ENCODE peak calls at places on chromosome 1, in five cellular contexts. K is HepG2, H is GM12878, I is NT2/D1, X is H1. W is an unnamed sample.

GRCh38 chr1:205920861-205921558 is 22.2 kb downstream of the SLC26A9 start:
- DNase-seq in K (no peak), H (no peak), I (no peak), X (no peak), W (no peak)

GRCh38 chr1:8670371-8670818 is 147.0 kb downstream of the RERE start:
- DNase-seq in K (peak), H (no peak), I (no peak), X (no peak), W (no peak)

GRCh38 chr1:106944721-106945120 is 111.8 kb upstream of the PRMT6 start:
- DNase-seq in K (peak), H (no peak), I (no peak), X (no peak), W (no peak)

GRCh38 chr1:11680270-11681070 is 478 bp downstream of the MAD2L2 start:
- DNase-seq in K (no peak), H (no peak), I (no peak), X (no peak), W (peak)

GRCh38 chr1:41647202-41648135 is 163.0 kb upstream of the EDN2 start:
- DNase-seq in K (no peak), H (no peak), I (no peak), X (no peak), W (no peak)

GRCh38 chr1:38502772-38503171 is 356.8 kb downstream of the RRAGC start:
- DNase-seq in K (no peak), H (no peak), I (peak), X (peak), W (no peak)

GRCh38 chr1:12598914-12599463 is 19.0 kb downstream of the DHRS3 start:
- DNase-seq in K (no peak), H (no peak), I (no peak), X (no peak), W (no peak)

GRCh38 chr1:45354838-45355237 is 14.6 kb upstream of the MUTYH start:
- DNase-seq in K (no peak), H (no peak), I (no peak), X (no peak), W (no peak)

GRCh38 chr1:85607126-85607912 is 26.8 kb downstream of the CCN1 start:
- DNase-seq in K (peak), H (no peak), I (peak), X (peak), W (no peak)

GRCh38 chr1:178037510-178038253 is 56.2 kb upstream of the RASAL2 start:
- DNase-seq in K (peak), H (no peak), I (no peak), X (peak), W (peak)

GRCh38 chr1:180981596-180982387 is 40.9 kb downstream of the STX6 start:
- DNase-seq in K (no peak), H (peak), I (peak), X (no peak), W (no peak)

GRCh38 chr1:178262101-178262500 is 168.2 kb downstream of the RASAL2 start:
- DNase-seq in K (peak), H (no peak), I (peak), X (no peak), W (peak)

GRCh38 chr1:73516458-73516857 is 681.5 kb downstream of the LRRIQ3 start:
- DNase-seq in K (no peak), H (no peak), I (no peak), X (no peak), W (no peak)

GRCh38 chr1:153272186-153272585 is 12.7 kb downstream of the LORICRIN start:
- DNase-seq in K (no peak), H (no peak), I (no peak), X (no peak), W (no peak)

GRCh38 chr1:176754663-176755062 is 291.7 kb downstream of the PAPPA2 start:
- DNase-seq in K (no peak), H (no peak), I (no peak), X (no peak), W (no peak)

GRCh38 chr1:206551985-206552325 is 44.6 kb downstream of the RASSF5 start:
- DNase-seq in K (no peak), H (no peak), I (no peak), X (no peak), W (no peak)

GRCh38 chr1:2391385-2392070 is at the start of the genes MORN1 and RER1:
- DNase-seq in K (peak), H (peak), I (peak), X (peak), W (peak)

GRCh38 chr1:15974855-15975254 is 1.0 kb downstream of the ZBTB17 start:
- DNase-seq in K (no peak), H (no peak), I (no peak), X (no peak), W (no peak)

GRCh38 chr1:192066202-192066601 is 92.1 kb upstream of the RGS18 start:
- DNase-seq in K (no peak), H (no peak), I (no peak), X (no peak), W (no peak)

GRCh38 chr1:14915356-14916054 is 238.0 kb upstream of the TMEM51 start:
- DNase-seq in K (peak), H (no peak), I (no peak), X (no peak), W (peak)

GRCh38 chr1:23865543-23865930 is 2.6 kb downstream of the FUCA1 start:
- DNase-seq in K (no peak), H (peak), I (no peak), X (no peak), W (no peak)

GRCh38 chr1:51557168-51557567 is 38.1 kb upstream of the EPS15 start:
- DNase-seq in K (no peak), H (no peak), I (no peak), X (no peak), W (no peak)

GRCh38 chr1:233572896-233573295 is 41.0 kb upstream of the KCNK1 start:
- DNase-seq in K (no peak), H (no peak), I (no peak), X (no peak), W (no peak)

GRCh38 chr1:220370041-220370700 is 97.9 kb upstream of the RAB3GAP2 start:
- DNase-seq in K (no peak), H (no peak), I (no peak), X (no peak), W (peak)

GRCh38 chr1:162165528-162165927 is 96.0 kb downstream of the NOS1AP start:
- DNase-seq in K (no peak), H (no peak), I (no peak), X (no peak), W (no peak)

GRCh38 chr1:162171078-162171477 is 101.6 kb downstream of the NOS1AP start:
- DNase-seq in K (no peak), H (no peak), I (no peak), X (no peak), W (no peak)

GRCh38 chr1:162168261-162168660 is 98.8 kb downstream of the NOS1AP start:
- DNase-seq in K (no peak), H (no peak), I (no peak), X (no peak), W (no peak)

GRCh38 chr1:162166934-162167615 is 97.6 kb downstream of the NOS1AP start:
- DNase-seq in K (no peak), H (no peak), I (no peak), X (no peak), W (no peak)

DNA sequence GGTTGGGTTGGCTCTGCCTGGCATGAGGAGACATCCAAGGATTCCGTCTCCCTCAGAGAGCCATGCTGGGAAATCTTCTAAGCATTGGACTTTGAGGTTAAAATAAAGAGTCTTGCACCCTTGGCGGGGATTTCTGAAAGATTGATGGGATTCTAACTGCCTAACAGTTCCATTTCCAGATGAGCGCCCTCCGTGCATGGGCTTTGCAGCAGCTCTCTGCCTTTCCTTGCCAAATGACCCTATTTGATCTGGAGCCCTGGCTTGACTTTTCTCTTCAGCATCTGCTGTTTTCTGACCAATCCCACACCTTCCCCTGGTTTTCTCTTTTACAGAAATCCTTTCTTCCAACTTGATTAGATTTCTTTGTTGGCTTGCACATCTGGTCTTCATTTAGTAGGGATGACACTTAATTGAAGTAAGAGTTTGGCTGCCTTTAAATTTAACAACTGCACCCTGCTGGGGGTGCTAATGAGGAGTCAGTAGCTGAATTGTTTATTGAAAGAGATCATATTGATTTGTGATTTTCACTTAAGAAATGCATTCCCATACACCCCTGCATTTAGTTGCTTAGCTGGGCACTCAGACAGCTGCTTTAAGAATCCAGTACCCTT is 99.5 kb downstream of the NOS1AP start:
- DNase-seq in K (no peak), H (no peak), I (no peak), X (no peak), W (no peak)
- TF ChIP-seq SUZ12 in K (no peak), H (no peak), I (no peak), X (no peak), W (no peak)

GRCh38 chr1:189131576-189131975 is 1346.1 kb downstream of the BRINP3 start:
- DNase-seq in K (no peak), H (no peak), I (no peak), X (no peak), W (no peak)
- TF ChIP-seq SUZ12 in K (no peak), H (no peak), I (no peak), X (no peak), W (no peak)

GRCh38 chr1:204241914-204242313 is 28.1 kb upstream of the GOLT1A start:
- DNase-seq in K (no peak), H (no peak), I (no peak), X (no peak), W (no peak)

GRCh38 chr1:204240233-204240632 is 26.4 kb upstream of the GOLT1A start:
- DNase-seq in K (no peak), H (no peak), I (no peak), X (no peak), W (no peak)

GRCh38 chr1:204246876-204247275 is 33.1 kb upstream of the GOLT1A start:
- DNase-seq in K (no peak), H (no peak), I (no peak), X (no peak), W (no peak)

GRCh38 chr1:204242920-204243319 is 29.1 kb upstream of the GOLT1A start:
- DNase-seq in K (no peak), H (no peak), I (no peak), X (no peak), W (no peak)

GRCh38 chr1:204241050-204241449 is 27.3 kb upstream of the GOLT1A start:
- DNase-seq in K (no peak), H (no peak), I (no peak), X (no peak), W (no peak)
- TF ChIP-seq SUZ12 in K (no peak), H (no peak), I (no peak), X (no peak), W (no peak)

GRCh38 chr1:143735764-143736461 is 235.9 kb downstream of the FAM72C start:
- DNase-seq in K (no peak), H (no peak), I (no peak), X (peak), W (peak)

DNA sequence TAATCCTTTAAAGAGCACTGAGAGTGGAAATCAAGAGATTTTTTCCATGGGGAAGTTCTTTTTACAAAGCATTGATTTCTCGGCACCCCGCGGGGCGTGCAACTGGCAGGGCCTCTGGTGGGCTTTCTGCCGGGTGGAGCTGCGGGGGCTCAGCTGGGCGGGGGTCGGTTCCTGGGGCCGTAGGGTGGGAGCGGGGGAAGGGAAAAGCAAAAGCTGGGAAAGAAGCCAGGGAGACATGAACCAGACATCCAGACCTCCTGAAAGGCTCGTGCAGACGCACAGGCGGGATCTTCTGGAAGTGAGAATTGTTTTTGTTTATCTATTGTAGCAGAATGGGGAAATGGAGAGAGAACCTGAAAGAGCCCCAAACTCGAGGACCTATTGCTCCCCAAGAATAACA is 235.2 kb downstream of the FAM72C start:
- DNase-seq in K (no peak), H (no peak), I (no peak), X (no peak), W (no peak)
- TF ChIP-seq SUZ12 in K (no peak), H (no peak), I (no peak), X (no peak), W (no peak)

GRCh38 chr1:1199961-1200875 is 6.2 kb downstream of the TNFRSF18 start:
- DNase-seq in K (no peak), H (no peak), I (no peak), X (no peak), W (no peak)

GRCh38 chr1:1199141-1199960 is 7.0 kb downstream of the TNFRSF18 start:
- DNase-seq in K (no peak), H (no peak), I (no peak), X (no peak), W (no peak)

GRCh38 chr1:1197551-1198422 is 8.6 kb downstream of the TNFRSF18 start:
- DNase-seq in K (no peak), H (no peak), I (no peak), X (no peak), W (no peak)

GRCh38 chr1:1197188-1197500 is 9.2 kb downstream of the TNFRSF18 start:
- DNase-seq in K (no peak), H (no peak), I (no peak), X (no peak), W (no peak)

DNA sequence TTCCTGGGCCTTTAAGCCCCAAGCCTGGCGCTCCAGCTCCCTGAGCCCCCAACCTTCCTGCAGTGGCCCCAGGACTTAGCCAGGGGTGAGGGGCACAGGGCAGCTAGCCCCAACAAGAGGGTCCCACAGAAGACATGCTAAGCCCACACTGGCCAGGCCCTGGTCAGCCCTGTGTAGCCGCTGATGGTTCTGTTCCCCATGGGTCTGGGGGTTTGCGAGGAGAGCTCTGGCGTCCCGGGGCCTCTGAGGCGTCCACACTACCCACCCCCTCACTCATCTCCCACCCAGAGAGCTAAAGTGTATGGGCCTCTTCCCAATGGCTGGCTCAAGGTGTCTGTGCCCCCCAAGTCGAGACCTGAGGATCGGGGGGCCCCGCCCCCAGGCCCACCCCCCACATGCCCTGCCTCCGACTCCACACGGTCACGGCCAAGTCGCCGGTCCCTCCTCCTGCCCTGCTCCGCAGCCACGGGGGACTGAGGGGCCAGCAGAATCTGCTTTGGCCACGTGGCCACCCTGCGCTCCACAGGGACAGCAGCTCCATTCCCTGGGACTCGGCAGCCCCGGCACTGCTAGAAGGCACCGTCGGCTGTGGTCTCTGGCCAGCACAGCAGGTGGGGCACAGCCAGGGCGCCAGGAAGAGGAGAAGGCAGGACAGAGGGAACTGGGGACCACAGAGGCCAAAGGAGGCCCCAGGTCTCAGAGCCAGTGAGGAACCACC is 7.8 kb downstream of the TNFRSF18 start:
- DNase-seq in K (no peak), H (no peak), I (no peak), X (no peak), W (no peak)
- TF ChIP-seq SUZ12 in K (no peak), H (no peak), I (no peak), X (no peak), W (no peak)

DNA sequence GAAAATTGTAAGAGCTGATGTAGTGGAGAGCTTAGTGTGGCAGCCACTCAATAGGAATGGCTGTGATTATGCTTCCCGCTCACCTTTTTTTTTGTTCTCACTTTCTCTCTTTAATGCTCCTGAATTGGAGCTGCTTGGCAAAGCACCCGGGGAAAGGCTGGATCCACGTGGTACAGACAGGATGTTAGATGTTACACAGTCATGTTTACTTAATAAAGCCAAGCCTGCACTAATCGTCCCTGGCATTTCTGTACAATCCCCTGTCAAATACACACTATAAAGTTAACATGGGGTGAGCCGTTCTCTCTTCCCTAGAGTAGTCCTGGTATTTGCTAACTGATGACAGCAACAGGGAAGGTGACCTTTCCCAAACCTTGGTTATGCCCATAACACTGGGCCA is 187.8 kb downstream of the ZSCAN20 start:
- DNase-seq in K (no peak), H (no peak), I (no peak), X (no peak), W (no peak)
- TF ChIP-seq SUZ12 in K (no peak), H (no peak), I (no peak), X (no peak), W (no peak)

GRCh38 chr1:228408041-228408868 is 1.6 kb upstream of the TRIM11 start:
- DNase-seq in K (no peak), H (no peak), I (no peak), X (no peak), W (no peak)

GRCh38 chr1:228405200-228405978 is 1.2 kb downstream of the TRIM11 start:
- DNase-seq in K (no peak), H (no peak), I (no peak), X (no peak), W (no peak)

GRCh38 chr1:228404107-228404720 is 2.4 kb downstream of the TRIM11 start:
- DNase-seq in K (no peak), H (no peak), I (no peak), X (no peak), W (no peak)

GRCh38 chr1:228407118-228408040 is 744 bp upstream of the TRIM11 start:
- DNase-seq in K (no peak), H (no peak), I (peak), X (no peak), W (no peak)

DNA sequence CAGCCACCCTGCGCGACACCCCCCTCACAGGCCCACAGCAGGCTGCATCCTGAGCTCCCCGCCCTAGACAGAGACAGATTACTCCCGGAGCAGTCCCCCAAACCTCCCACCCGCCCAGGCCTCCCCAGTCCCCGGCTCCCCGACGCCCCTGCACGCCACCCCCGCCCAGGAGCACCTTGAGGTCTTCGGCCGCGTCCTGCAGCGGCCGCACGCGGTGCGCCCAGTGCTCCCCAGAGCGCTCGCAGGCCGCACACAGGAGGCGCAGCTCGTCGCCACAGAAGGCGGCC is 713 bp downstream of the TRIM11 start:
- DNase-seq in K (no peak), H (no peak), I (no peak), X (no peak), W (no peak)
- TF ChIP-seq SUZ12 in K (no peak), H (no peak), I (no peak), X (no peak), W (no peak)

GRCh38 chr1:227125929-227126545 is 185.9 kb downstream of the COQ8A start:
- DNase-seq in K (no peak), H (no peak), I (no peak), X (no peak), W (no peak)
- TF ChIP-seq SUZ12 in K (no peak), H (no peak), I (no peak), X (no peak), W (no peak)